ENCODE peak calls at places on chromosomes 13 and 19, in four cellular contexts. One of them, this sample, is unnamed.

GRCh38 chr19:2129892-2130770 is 21.2 kb downstream of the AP3D1 start:
- DNase-seq in GM12878: no peak
- DNase-seq in GM12891: no peak
- DNase-seq in K562: no peak
- DNase-seq in this sample: no peak

GRCh38 chr19:23561341-23561740 is 125.7 kb downstream of the ZNF675 start:
- DNase-seq in GM12891: no peak
- DNase-seq in GM12878: no peak
- DNase-seq in K562: no peak
- DNase-seq in this sample: no peak

GRCh38 chr19:30297969-30298368 is 74.2 kb upstream of the ZNF536 start:
- DNase-seq in GM12878: no peak
- DNase-seq in GM12891: no peak
- DNase-seq in K562: no peak
- DNase-seq in this sample: no peak

GRCh38 chr13:21010621-21011020 is 50.8 kb downstream of the LATS2 start:
- DNase-seq in GM12891: no peak
- DNase-seq in K562: peak; percentile 53
- DNase-seq in GM12878: no peak
- DNase-seq in this sample: no peak

GRCh38 chr19:6728346-6728745 is 7.9 kb upstream of the C3 start:
- DNase-seq in K562: no peak
- DNase-seq in GM12891: no peak
- DNase-seq in GM12878: no peak
- DNase-seq in this sample: no peak

GRCh38 chr19:32041681-32042292 is 303.6 kb upstream of the ZNF507 start:
- DNase-seq in GM12878: no peak
- DNase-seq in GM12891: no peak
- DNase-seq in K562: peak; percentile 38
- DNase-seq in this sample: peak; percentile 43

GRCh38 chr13:30744056-30744684 is 8.8 kb downstream of the ALOX5AP start:
- DNase-seq in K562: no peak
- DNase-seq in GM12878: peak; percentile 95
- DNase-seq in GM12891: peak; percentile 71
- DNase-seq in this sample: peak; percentile 93

GRCh38 chr19:35693422-35693821 is 10.9 kb upstream of the ZBTB32 start:
- DNase-seq in K562: no peak
- DNase-seq in GM12878: no peak
- DNase-seq in GM12891: no peak
- DNase-seq in this sample: no peak

GRCh38 chr13:100124265-100124664 is 35.4 kb downstream of the PCCA start:
- DNase-seq in GM12891: no peak
- DNase-seq in K562: no peak
- DNase-seq in GM12878: no peak
- DNase-seq in this sample: no peak

GRCh38 chr19:45954132-45954531 is 19.5 kb downstream of the NOVA2 start:
- DNase-seq in K562: no peak
- DNase-seq in GM12891: no peak
- DNase-seq in GM12878: no peak
- DNase-seq in this sample: no peak

GRCh38 chr13:26656919-26657318 is 99.4 kb downstream of the WASF3 start:
- DNase-seq in K562: no peak
- DNase-seq in GM12878: no peak
- DNase-seq in GM12891: no peak
- DNase-seq in this sample: no peak

GRCh38 chr19:43997631-43998290 is 5.0 kb upstream of the ZNF230 start:
- DNase-seq in K562: no peak
- DNase-seq in GM12891: no peak
- DNase-seq in GM12878: no peak
- DNase-seq in this sample: no peak

GRCh38 chr19:41302624-41303351 is 7.2 kb upstream of the CCDC97 start:
- DNase-seq in K562: no peak
- DNase-seq in GM12878: peak; percentile 47
- DNase-seq in GM12891: peak; percentile 58
- DNase-seq in this sample: no peak

GRCh38 chr19:11137542-11138384 is 17.8 kb downstream of the SPC24 start:
- DNase-seq in K562: peak; percentile 76
- DNase-seq in GM12878: no peak
- DNase-seq in GM12891: peak; percentile 51
- DNase-seq in this sample: peak; percentile 41

GRCh38 chr13:49082653-49083536 is 107.2 kb downstream of the FNDC3A start:
- DNase-seq in K562: no peak
- DNase-seq in GM12891: no peak
- DNase-seq in GM12878: peak; percentile 48
- DNase-seq in this sample: no peak

GRCh38 chr13:62510906-62511655 is 1095.4 kb upstream of the PCDH20 start:
- DNase-seq in K562: no peak
- DNase-seq in GM12891: no peak
- DNase-seq in GM12878: peak; percentile 26
- DNase-seq in this sample: no peak

GRCh38 chr13:112730157-112730671 is 40.4 kb downstream of the ATP11A start:
- DNase-seq in GM12878: no peak
- DNase-seq in GM12891: no peak
- DNase-seq in K562: no peak
- DNase-seq in this sample: no peak

GRCh38 chr19:35344511-35345031 is 3.1 kb upstream of the FFAR1 start:
- DNase-seq in GM12878: no peak
- DNase-seq in K562: peak; percentile 7
- DNase-seq in GM12891: no peak
- DNase-seq in this sample: no peak

GRCh38 chr13:67223024-67223423 is 7.1 kb downstream of the PCDH9 start:
- DNase-seq in GM12878: no peak
- DNase-seq in K562: no peak
- DNase-seq in GM12891: no peak
- DNase-seq in this sample: no peak

GRCh38 chr13:52835071-52835793 is 13.2 kb downstream of the PCDH8 start:
- DNase-seq in GM12878: no peak
- DNase-seq in GM12891: no peak
- DNase-seq in K562: no peak
- DNase-seq in this sample: no peak

GRCh38 chr13:109918179-109918651 is 131.8 kb upstream of the IRS2 start:
- DNase-seq in GM12878: no peak
- DNase-seq in GM12891: no peak
- DNase-seq in K562: no peak
- DNase-seq in this sample: no peak

GRCh38 chr13:111429064-111429558 is 108.7 kb downstream of the TEX29 start:
- DNase-seq in K562: peak; percentile 41
- DNase-seq in GM12891: peak; percentile 45
- DNase-seq in GM12878: no peak
- DNase-seq in this sample: peak; percentile 52

GRCh38 chr13:50357586-50358118 is 342.4 kb downstream of the KCNRG start:
- DNase-seq in K562: peak; percentile 10
- DNase-seq in GM12891: no peak
- DNase-seq in GM12878: no peak
- DNase-seq in this sample: no peak
- TF ChIP-seq SPI1 in K562: no peak
- TF ChIP-seq SPI1 in GM12891: no peak
- TF ChIP-seq SPI1 in GM12878: no peak
- TF ChIP-seq SPI1 in this sample: no peak

GRCh38 chr13:113838711-113839201 is 25.1 kb downstream of the GAS6 start:
- DNase-seq in K562: no peak
- DNase-seq in GM12891: no peak
- DNase-seq in GM12878: no peak
- DNase-seq in this sample: no peak
- TF ChIP-seq SPI1 in K562: no peak
- TF ChIP-seq SPI1 in GM12891: no peak
- TF ChIP-seq SPI1 in GM12878: no peak
- TF ChIP-seq SPI1 in this sample: no peak

DNA sequence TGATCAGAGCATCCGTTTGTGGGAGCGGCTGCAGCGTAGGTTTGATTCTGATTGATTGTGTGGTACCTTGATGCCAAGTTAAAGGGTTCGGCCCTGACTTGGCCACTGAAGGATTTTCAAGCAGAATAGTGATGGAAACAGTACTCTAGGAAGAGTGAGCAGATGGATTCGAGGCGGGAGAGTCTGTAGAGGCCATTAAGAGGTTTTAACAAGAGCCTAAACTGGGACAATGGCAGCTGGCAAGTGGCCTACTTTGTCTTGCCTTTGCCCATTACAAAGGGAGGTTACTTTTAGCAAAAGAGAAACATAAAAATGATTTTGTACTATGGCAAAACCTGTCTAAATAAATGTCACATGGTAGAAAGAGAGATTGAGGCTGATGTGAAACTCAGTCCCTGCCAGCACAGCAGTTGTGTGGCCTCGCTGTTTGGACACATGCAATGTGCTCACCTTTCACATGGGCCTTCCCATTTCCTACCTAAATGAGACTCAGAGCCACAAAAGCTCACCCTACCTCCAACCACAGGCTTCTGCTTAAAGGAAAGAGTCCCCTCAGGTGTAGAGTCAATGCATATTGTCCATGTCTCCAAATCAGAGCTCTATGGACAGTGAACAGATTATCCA is 62.4 kb upstream of the RAP2A start:
- DNase-seq in K562: no peak
- DNase-seq in GM12891: no peak
- DNase-seq in GM12878: no peak
- DNase-seq in this sample: no peak
- TF ChIP-seq SPI1 in K562: no peak
- TF ChIP-seq SPI1 in GM12891: no peak
- TF ChIP-seq SPI1 in GM12878: no peak
- TF ChIP-seq SPI1 in this sample: no peak

GRCh38 chr13:98447130-98447529 is 129.8 kb downstream of the STK24 start:
- DNase-seq in GM12891: no peak
- DNase-seq in K562: no peak
- DNase-seq in GM12878: no peak
- DNase-seq in this sample: no peak
- TF ChIP-seq SPI1 in GM12891: no peak
- TF ChIP-seq SPI1 in K562: no peak
- TF ChIP-seq SPI1 in GM12878: no peak
- TF ChIP-seq SPI1 in this sample: no peak